ENCODE peak calls at places on chromosome 3, in seven cellular contexts. B, R, H, D, T, W and E are unnamed samples.

GRCh38 chr3:36697397-36698001 is 66.9 kb downstream of the DCLK3 start:
- DNase-seq in B (no peak), R (no peak), H (peak; percentile 42), D (peak; percentile 29), T (no peak), W (no peak), E (no peak)

GRCh38 chr3:72086051-72086711 is 301.2 kb upstream of the PROK2 start:
- DNase-seq in B (no peak), R (no peak), H (no peak), D (no peak), T (no peak), W (no peak), E (no peak)

GRCh38 chr3:133448478-133449122 is 48.7 kb downstream of the BFSP2 start:
- DNase-seq in B (no peak), R (no peak), H (no peak), D (no peak), T (no peak), W (no peak), E (no peak)

GRCh38 chr3:113002676-113003075 is 11.9 kb downstream of the GTPBP8 start:
- DNase-seq in B (no peak), R (no peak), H (no peak), D (no peak), T (no peak), W (no peak), E (no peak)

GRCh38 chr3:40992023-40992422 is 207.3 kb upstream of the CTNNB1 start:
- DNase-seq in B (no peak), R (no peak), H (no peak), D (no peak), T (no peak), W (no peak), E (no peak)

GRCh38 chr3:192130534-192131132 is 596.7 kb downstream of the FGF12 start:
- DNase-seq in B (no peak), R (peak; percentile 1), H (peak; percentile 50), D (peak; percentile 80), T (no peak), W (peak; percentile 39), E (peak; percentile 53)

GRCh38 chr3:168620854-168621253 is 525.1 kb upstream of the GOLIM4 start:
- DNase-seq in B (no peak), R (no peak), H (peak; percentile 71), D (no peak), T (no peak), W (peak; percentile 54), E (peak; percentile 73)

GRCh38 chr3:72938471-72939265 is 50.8 kb downstream of the GXYLT2 start:
- DNase-seq in B (peak; percentile 1), R (peak; percentile 78), H (no peak), D (peak; percentile 63), T (peak; percentile 6), W (peak; percentile 51), E (peak; percentile 54)

GRCh38 chr3:121648219-121648958 is 12.3 kb downstream of the HCLS1 start:
- DNase-seq in B (no peak), R (no peak), H (no peak), D (peak; percentile 23), T (no peak), W (no peak), E (no peak)

GRCh38 chr3:128999104-128999503 is 2.0 kb upstream of the EFCC1 start:
- DNase-seq in B (peak; percentile 34), R (no peak), H (no peak), D (no peak), T (no peak), W (no peak), E (no peak)

GRCh38 chr3:47433796-47434195 is 41.9 kb downstream of the SCAP start:
- DNase-seq in B (no peak), R (no peak), H (no peak), D (no peak), T (no peak), W (no peak), E (no peak)

GRCh38 chr3:127479449-127479848 is 111.1 kb downstream of the TPRA1 start:
- DNase-seq in B (no peak), R (no peak), H (peak; percentile 49), D (no peak), T (no peak), W (peak; percentile 37), E (peak; percentile 41)

GRCh38 chr3:66039590-66039887 is 821 bp upstream of the MAGI1 start:
- DNase-seq in B (no peak), R (no peak), H (peak; percentile 63), D (no peak), T (no peak), W (no peak), E (peak; percentile 71)

GRCh38 chr3:29639621-29640290 is 358.9 kb downstream of the RBMS3 start:
- DNase-seq in B (no peak), R (no peak), H (no peak), D (no peak), T (no peak), W (no peak), E (no peak)

GRCh38 chr3:131729561-131729960 is 226.8 kb upstream of the MRPL3 start:
- DNase-seq in B (no peak), R (no peak), H (no peak), D (no peak), T (no peak), W (no peak), E (no peak)